ENCODE peak calls at places on chromosomes 6 and 20, in nine cellular contexts. L is fibroblast of lung, V is A549, M is astrocyte of the spinal cord, W is cardiac fibroblast, B is astrocyte of the cerebellum, D is choroid plexus epithelial cell, T is retinal pigment epithelial cell, C is GM23338. G is an unnamed sample.

GRCh38 chr20:38585404-38586180 is 4.6 kb downstream of the ADIG start:
- DNase-seq in B (no peak), C (no peak), D (no peak), L (no peak), W (no peak), T (no peak), V (no peak), M (no peak), G (no peak)

GRCh38 chr6:39560915-39561314 is 164.3 kb downstream of the KIF6 start:
- DNase-seq in B (no peak), L (no peak), W (no peak), T (no peak), V (no peak), M (no peak), D (no peak), C (no peak), G (no peak)

GRCh38 chr6:14408491-14408890 is 290.9 kb downstream of the CD83 start:
- DNase-seq in B (no peak), T (no peak), C (no peak), W (no peak), V (no peak), L (no peak), D (no peak), M (no peak), G (no peak)

GRCh38 chr20:24958506-24959385 is 9.7 kb downstream of the CST7 start:
- DNase-seq in M (no peak), W (no peak), V (no peak), B (no peak), L (no peak), T (no peak), C (no peak), D (no peak), G (no peak)

GRCh38 chr20:50353289-50353961 is 156.8 kb upstream of the PTPN1 start:
- DNase-seq in D (no peak), L (no peak), W (no peak), B (no peak), V (no peak), T (no peak), C (no peak), M (no peak), G (no peak)

GRCh38 chr6:149389509-149390297 is 10.4 kb upstream of the SUMO4 start:
- DNase-seq in D (no peak), B (no peak), L (no peak), C (no peak), M (no peak), T (no peak), V (no peak), W (peak; percentile 45), G (no peak)

GRCh38 chr6:7848229-7848628 is 62.4 kb downstream of the TXNDC5 start:
- DNase-seq in T (no peak), C (no peak), D (peak; percentile 23), L (no peak), M (no peak), B (no peak), V (no peak), W (no peak), G (no peak)

GRCh38 chr6:6891949-6892461 is 215.8 kb upstream of the RREB1 start:
- DNase-seq in M (no peak), L (no peak), C (no peak), D (no peak), B (no peak), T (no peak), V (no peak), W (peak; percentile 10), G (no peak)

GRCh38 chr6:152671146-152671545 is 26.6 kb upstream of the MYCT1 start:
- DNase-seq in T (no peak), V (no peak), L (no peak), M (no peak), W (peak; percentile 66), B (no peak), C (no peak), D (peak; percentile 30), G (no peak)

GRCh38 chr6:101401792-101402617 is 8.5 kb downstream of the GRIK2 start:
- DNase-seq in D (no peak), L (no peak), W (no peak), C (peak; percentile 81), T (no peak), M (no peak), V (no peak), B (no peak), G (no peak)

GRCh38 chr6:14501240-14501639 is 383.7 kb downstream of the CD83 start:
- DNase-seq in D (no peak), T (peak; percentile 64), B (no peak), C (no peak), W (no peak), L (no peak), M (no peak), V (no peak), G (no peak)

GRCh38 chr6:35435075-35435837 is 16.9 kb upstream of the FANCE start:
- DNase-seq in V (no peak), L (no peak), D (no peak), C (no peak), T (no peak), W (no peak), M (no peak), B (no peak), G (no peak)

GRCh38 chr6:112148103-112148502 is 60.7 kb downstream of the FAM229B start:
- DNase-seq in V (no peak), C (peak; percentile 29), W (no peak), D (no peak), M (no peak), L (no peak), T (no peak), B (no peak), G (no peak)

GRCh38 chr20:19995220-19995863 is 21.8 kb upstream of the NAA20 start:
- DNase-seq in L (peak; percentile 75), D (peak; percentile 79), W (peak; percentile 78), C (peak; percentile 53), B (no peak), V (peak; percentile 55), T (no peak), M (peak; percentile 74), G (no peak)

GRCh38 chr6:108944707-108945685 is 96.8 kb downstream of the ARMC2 start:
- DNase-seq in C (no peak), B (peak; percentile 90), L (peak; percentile 96), D (peak; percentile 88), T (no peak), V (no peak), W (peak; percentile 94), M (peak; percentile 92), G (no peak)

GRCh38 chr6:5132741-5133140 is 47.6 kb downstream of the PPP1R3G start:
- DNase-seq in W (peak; percentile 97), V (no peak), L (peak; percentile 99), D (peak; percentile 93), T (no peak), B (peak; percentile 63), M (peak; percentile 82), C (peak; percentile 76), G (no peak)

GRCh38 chr6:51542466-51542865 is 544.9 kb downstream of the PKHD1 start:
- DNase-seq in C (no peak), V (no peak), T (no peak), L (no peak), M (no peak), D (no peak), B (no peak), W (no peak), G (no peak)

GRCh38 chr6:113719545-113719944 is 137.6 kb upstream of the MARCKS start:
- DNase-seq in L (peak; percentile 77), W (peak; percentile 71), V (peak; percentile 10), M (peak; percentile 13), D (peak; percentile 50), C (no peak), T (no peak), B (no peak), G (no peak)

GRCh38 chr6:98054453-98054852 is 771.4 kb upstream of the MMS22L start:
- DNase-seq in T (peak; percentile 2), D (peak; percentile 8), M (peak; percentile 35), B (peak; percentile 33), W (peak; percentile 2), L (no peak), V (no peak), C (peak; percentile 45), G (no peak)

GRCh38 chr20:34343458-34344255 is 19.4 kb upstream of the ITCH start:
- DNase-seq in D (no peak), T (no peak), W (no peak), M (no peak), B (no peak), C (no peak), L (no peak), V (no peak), G (no peak)
- H3K4me3 ChIP-seq in D (no peak overlapping the region), T (no peak overlapping the region), W (no peak overlapping the region), M (no peak overlapping the region), B (no peak overlapping the region), C (no peak overlapping the region), L (no peak overlapping the region), V (no peak overlapping the region), G (no peak overlapping the region)

GRCh38 chr6:167079853-167080297 is 43.0 kb upstream of the CCR6 start:
- DNase-seq in T (no peak), D (no peak), B (no peak), W (no peak), C (no peak), V (no peak), M (no peak), L (no peak), G (no peak)
- TF ChIP-seq CTCF in T (no peak), D (no peak), B (no peak), W (no peak), C (peak; percentile 36), V (no peak), M (no peak), L (no peak), G (no peak)

GRCh38 chr6:53065266-53066058 is at the start of gene FBXO9:
- DNase-seq in W (no peak), B (no peak), D (peak; percentile 50), M (no peak), T (no peak), V (peak; percentile 47), L (peak; percentile 33), C (peak; percentile 69), G (no peak)

GRCh38 chr6:53066059-53066406 is 829 bp downstream of the FBXO9 start:
- DNase-seq in W (peak; percentile 22), B (no peak), L (peak; percentile 30), V (peak; percentile 15), T (no peak), M (peak; percentile 26), D (peak; percentile 39), C (peak; percentile 35), G (no peak)

GRCh38 chr6:53067799-53068442 is 2.7 kb downstream of the FBXO9 start:
- DNase-seq in T (no peak), M (no peak), W (no peak), D (peak; percentile 22), V (no peak), L (no peak), C (no peak), B (no peak), G (no peak)

GRCh38 chr6:53067307-53067706 is 2.1 kb downstream of the FBXO9 start:
- DNase-seq in D (peak; percentile 34), L (no peak), T (no peak), B (no peak), C (no peak), V (no peak), W (no peak), M (no peak), G (no peak)

GRCh38 chr6:53066874-53067273 is 1.7 kb downstream of the FBXO9 start:
- DNase-seq in V (no peak), D (no peak), C (no peak), W (no peak), B (no peak), M (no peak), L (no peak), T (no peak), G (no peak)
- H3K4me3 ChIP-seq in V (no peak overlapping the region), D (no peak overlapping the region), C (no peak overlapping the region), W (no peak overlapping the region), B (no peak overlapping the region), M (no peak overlapping the region), L (peak overlapping the region; percentile 90), T (peak overlapping the region; percentile 91), G (no peak overlapping the region)

GRCh38 chr6:135166515-135166914 is 14.6 kb upstream of the MYB start:
- DNase-seq in D (no peak), B (no peak), L (no peak), T (no peak), V (no peak), M (no peak), C (no peak), W (no peak), G (no peak)
- TF ChIP-seq CTCF in D (no peak), B (no peak), L (no peak), T (no peak), V (no peak), M (no peak), C (no peak), W (no peak), G (no peak)